ENCODE peak calls at places on chromosomes 2 and 18, in eight cellular contexts. One of them, this sample, is unnamed. For H3K36me3, the result is how much of the 10 kb centered on the place peaks cover.

GRCh38 chr18:44792456-44793080 is 111.9 kb downstream of the SETBP1 start:
- DNase-seq in cardiac muscle cell: peak
- DNase-seq in CD8-positive, alpha-beta T cell: no peak
- DNase-seq in effector memory CD4-positive, alpha-beta T cell: no peak
- DNase-seq in neuronal stem cell: no peak
- DNase-seq in IMR-90: peak
- DNase-seq in neural progenitor cell: no peak
- DNase-seq in PC-9: no peak
- DNase-seq in this sample: no peak

GRCh38 chr2:64018715-64019082 is 529 bp downstream of the VPS54 start:
- DNase-seq in neuronal stem cell: peak
- DNase-seq in CD8-positive, alpha-beta T cell: peak
- DNase-seq in neural progenitor cell: peak
- DNase-seq in cardiac muscle cell: no peak
- DNase-seq in effector memory CD4-positive, alpha-beta T cell: no peak
- DNase-seq in PC-9: no peak
- DNase-seq in IMR-90: no peak
- DNase-seq in this sample: no peak

GRCh38 chr2:240783819-240784621 is 36.0 kb downstream of the KIF1A start:
- DNase-seq in cardiac muscle cell: no peak
- DNase-seq in IMR-90: no peak
- DNase-seq in PC-9: no peak
- DNase-seq in neuronal stem cell: no peak
- DNase-seq in effector memory CD4-positive, alpha-beta T cell: no peak
- DNase-seq in neural progenitor cell: no peak
- DNase-seq in CD8-positive, alpha-beta T cell: no peak
- DNase-seq in this sample: no peak

GRCh38 chr2:16277117-16277516 is 336.8 kb downstream of the MYCN start:
- DNase-seq in CD8-positive, alpha-beta T cell: no peak
- DNase-seq in neuronal stem cell: no peak
- DNase-seq in IMR-90: no peak
- DNase-seq in PC-9: no peak
- DNase-seq in effector memory CD4-positive, alpha-beta T cell: no peak
- DNase-seq in neural progenitor cell: no peak
- DNase-seq in cardiac muscle cell: no peak
- DNase-seq in this sample: no peak

GRCh38 chr18:75223687-75224347 is 13.2 kb downstream of the TSHZ1 start:
- DNase-seq in CD8-positive, alpha-beta T cell: no peak
- DNase-seq in IMR-90: peak
- DNase-seq in neural progenitor cell: no peak
- DNase-seq in PC-9: no peak
- DNase-seq in effector memory CD4-positive, alpha-beta T cell: no peak
- DNase-seq in neuronal stem cell: no peak
- DNase-seq in cardiac muscle cell: no peak
- DNase-seq in this sample: no peak

GRCh38 chr2:222318026-222318711 is 19.4 kb upstream of the PAX3 start:
- DNase-seq in neuronal stem cell: no peak
- DNase-seq in effector memory CD4-positive, alpha-beta T cell: no peak
- DNase-seq in IMR-90: peak
- DNase-seq in cardiac muscle cell: peak
- DNase-seq in CD8-positive, alpha-beta T cell: no peak
- DNase-seq in PC-9: peak
- DNase-seq in neural progenitor cell: peak
- DNase-seq in this sample: no peak

GRCh38 chr2:40178971-40179370 is 272.9 kb downstream of the SLC8A1 start:
- DNase-seq in neural progenitor cell: no peak
- DNase-seq in IMR-90: peak
- DNase-seq in effector memory CD4-positive, alpha-beta T cell: no peak
- DNase-seq in neuronal stem cell: no peak
- DNase-seq in CD8-positive, alpha-beta T cell: no peak
- DNase-seq in cardiac muscle cell: no peak
- DNase-seq in PC-9: no peak
- DNase-seq in this sample: no peak

GRCh38 chr2:195535911-195536522 is 121.0 kb upstream of the SLC39A10 start:
- DNase-seq in PC-9: no peak
- DNase-seq in CD8-positive, alpha-beta T cell: peak
- DNase-seq in effector memory CD4-positive, alpha-beta T cell: peak
- DNase-seq in cardiac muscle cell: no peak
- DNase-seq in IMR-90: no peak
- DNase-seq in neural progenitor cell: no peak
- DNase-seq in neuronal stem cell: no peak
- DNase-seq in this sample: no peak

GRCh38 chr2:180222642-180223041 is 215.5 kb upstream of the CWC22 start:
- DNase-seq in neuronal stem cell: no peak
- DNase-seq in cardiac muscle cell: peak
- DNase-seq in IMR-90: peak
- DNase-seq in effector memory CD4-positive, alpha-beta T cell: no peak
- DNase-seq in CD8-positive, alpha-beta T cell: no peak
- DNase-seq in PC-9: no peak
- DNase-seq in neural progenitor cell: no peak
- DNase-seq in this sample: no peak

GRCh38 chr18:58176915-58177717 is 133.1 kb downstream of the NEDD4L start:
- DNase-seq in IMR-90: peak
- DNase-seq in neural progenitor cell: peak
- DNase-seq in neuronal stem cell: no peak
- DNase-seq in effector memory CD4-positive, alpha-beta T cell: no peak
- DNase-seq in PC-9: peak
- DNase-seq in cardiac muscle cell: peak
- DNase-seq in CD8-positive, alpha-beta T cell: no peak
- DNase-seq in this sample: no peak

GRCh38 chr2:30527411-30527810 is 80.4 kb downstream of the LCLAT1 start:
- DNase-seq in IMR-90: peak
- DNase-seq in cardiac muscle cell: no peak
- DNase-seq in neuronal stem cell: no peak
- DNase-seq in PC-9: no peak
- DNase-seq in neural progenitor cell: no peak
- DNase-seq in effector memory CD4-positive, alpha-beta T cell: no peak
- DNase-seq in CD8-positive, alpha-beta T cell: no peak
- DNase-seq in this sample: no peak

GRCh38 chr2:121102949-121103348 is 182.1 kb downstream of the TFCP2L1 start:
- DNase-seq in IMR-90: no peak
- DNase-seq in effector memory CD4-positive, alpha-beta T cell: no peak
- DNase-seq in neural progenitor cell: no peak
- DNase-seq in PC-9: no peak
- DNase-seq in cardiac muscle cell: no peak
- DNase-seq in neuronal stem cell: no peak
- DNase-seq in CD8-positive, alpha-beta T cell: no peak
- DNase-seq in this sample: no peak

GRCh38 chr2:224055101-224055500 is 16.0 kb upstream of the SERPINE2 start:
- DNase-seq in IMR-90: peak
- DNase-seq in neural progenitor cell: no peak
- DNase-seq in effector memory CD4-positive, alpha-beta T cell: no peak
- DNase-seq in PC-9: no peak
- DNase-seq in neuronal stem cell: no peak
- DNase-seq in CD8-positive, alpha-beta T cell: no peak
- DNase-seq in cardiac muscle cell: no peak
- DNase-seq in this sample: no peak

GRCh38 chr2:197911667-197912066 is 107.3 kb downstream of the PLCL1 start:
- DNase-seq in PC-9: no peak
- DNase-seq in neural progenitor cell: peak
- DNase-seq in CD8-positive, alpha-beta T cell: no peak
- DNase-seq in effector memory CD4-positive, alpha-beta T cell: no peak
- DNase-seq in IMR-90: no peak
- DNase-seq in neuronal stem cell: no peak
- DNase-seq in cardiac muscle cell: no peak
- DNase-seq in this sample: no peak

GRCh38 chr2:88724643-88725332 is 33.3 kb downstream of the RPIA start:
- DNase-seq in neural progenitor cell: no peak
- DNase-seq in effector memory CD4-positive, alpha-beta T cell: no peak
- DNase-seq in IMR-90: no peak
- DNase-seq in neuronal stem cell: no peak
- DNase-seq in cardiac muscle cell: no peak
- DNase-seq in PC-9: no peak
- DNase-seq in CD8-positive, alpha-beta T cell: no peak
- DNase-seq in this sample: no peak

GRCh38 chr2:64114063-64114911 is 29.9 kb downstream of the PELI1 start:
- DNase-seq in IMR-90: peak
- DNase-seq in neural progenitor cell: no peak
- DNase-seq in cardiac muscle cell: peak
- DNase-seq in PC-9: peak
- DNase-seq in effector memory CD4-positive, alpha-beta T cell: no peak
- DNase-seq in CD8-positive, alpha-beta T cell: no peak
- DNase-seq in neuronal stem cell: no peak
- DNase-seq in this sample: no peak

GRCh38 chr2:83006991-83007390 is 1452.1 kb downstream of the SUCLG1 start:
- DNase-seq in PC-9: no peak
- DNase-seq in effector memory CD4-positive, alpha-beta T cell: no peak
- DNase-seq in CD8-positive, alpha-beta T cell: no peak
- DNase-seq in neuronal stem cell: no peak
- DNase-seq in cardiac muscle cell: peak
- DNase-seq in IMR-90: no peak
- DNase-seq in neural progenitor cell: no peak
- DNase-seq in this sample: no peak

GRCh38 chr18:54880706-54881105 is 52.4 kb downstream of the RAB27B start:
- DNase-seq in cardiac muscle cell: peak
- DNase-seq in PC-9: peak
- DNase-seq in effector memory CD4-positive, alpha-beta T cell: no peak
- DNase-seq in neuronal stem cell: no peak
- DNase-seq in CD8-positive, alpha-beta T cell: no peak
- DNase-seq in neural progenitor cell: no peak
- DNase-seq in IMR-90: peak
- DNase-seq in this sample: no peak

GRCh38 chr18:53639696-53640095 is 584.8 kb downstream of the MBD2 start:
- DNase-seq in effector memory CD4-positive, alpha-beta T cell: no peak
- DNase-seq in neural progenitor cell: no peak
- DNase-seq in CD8-positive, alpha-beta T cell: no peak
- DNase-seq in neuronal stem cell: no peak
- DNase-seq in IMR-90: no peak
- DNase-seq in cardiac muscle cell: no peak
- DNase-seq in PC-9: no peak
- DNase-seq in this sample: no peak

GRCh38 chr2:3287896-3288295 is 89.7 kb downstream of the EIPR1 start:
- DNase-seq in CD8-positive, alpha-beta T cell: no peak
- DNase-seq in IMR-90: no peak
- DNase-seq in PC-9: no peak
- DNase-seq in cardiac muscle cell: no peak
- DNase-seq in effector memory CD4-positive, alpha-beta T cell: no peak
- DNase-seq in neural progenitor cell: no peak
- DNase-seq in neuronal stem cell: no peak
- DNase-seq in this sample: no peak

DNA sequence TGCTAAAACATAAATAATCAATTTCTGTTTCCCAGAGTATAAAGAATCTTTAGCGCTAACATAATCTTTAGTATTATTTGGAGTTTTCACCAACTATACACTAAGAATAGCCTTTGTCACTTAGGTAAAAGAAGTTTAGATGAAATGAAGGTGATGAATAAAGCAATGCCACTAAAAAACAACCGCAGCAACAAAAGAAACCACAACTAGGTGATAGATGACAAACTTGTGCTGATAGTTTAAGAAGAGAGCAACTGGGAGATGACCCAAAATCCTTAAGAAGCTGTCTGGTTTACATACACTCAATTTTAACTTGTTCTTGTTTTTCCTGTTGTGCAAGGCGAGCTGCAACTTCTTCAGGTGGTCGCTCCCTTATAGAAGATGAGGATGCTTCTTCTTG is 24.8 kb downstream of the IMMT start:
- DNase-seq in PC-9: no peak
- DNase-seq in neural progenitor cell: no peak
- DNase-seq in IMR-90: no peak
- DNase-seq in effector memory CD4-positive, alpha-beta T cell: no peak
- DNase-seq in cardiac muscle cell: no peak
- DNase-seq in CD8-positive, alpha-beta T cell: no peak
- DNase-seq in neuronal stem cell: no peak
- DNase-seq in this sample: no peak
- H3K36me3 ChIP-seq in PC-9: under half
- H3K36me3 ChIP-seq in neural progenitor cell: under half
- H3K36me3 ChIP-seq in IMR-90: under half
- H3K36me3 ChIP-seq in effector memory CD4-positive, alpha-beta T cell: half or more
- H3K36me3 ChIP-seq in cardiac muscle cell: under half
- H3K36me3 ChIP-seq in CD8-positive, alpha-beta T cell: under half
- H3K36me3 ChIP-seq in neuronal stem cell: half or more
- H3K36me3 ChIP-seq in this sample: under half

DNA sequence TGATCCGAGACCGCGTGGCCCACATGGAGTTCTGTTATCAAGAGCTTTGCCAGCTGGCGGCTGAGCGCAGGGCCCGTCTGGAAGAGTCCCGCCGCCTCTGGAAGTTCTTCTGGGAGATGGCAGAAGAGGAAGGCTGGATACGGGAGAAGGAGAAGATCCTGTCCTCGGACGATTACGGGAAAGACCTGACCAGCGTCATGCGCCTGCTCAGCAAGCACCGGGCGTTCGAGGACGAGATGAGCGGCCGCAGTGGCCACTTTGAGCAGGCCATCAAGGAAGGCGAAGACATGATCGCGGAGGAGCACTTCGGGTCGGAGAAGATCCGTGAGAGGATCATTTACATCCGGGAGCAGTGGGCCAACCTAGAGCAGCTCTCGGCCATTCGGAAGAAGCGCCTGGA is 94.5 kb upstream of the EML6 start:
- DNase-seq in neural progenitor cell: no peak
- DNase-seq in effector memory CD4-positive, alpha-beta T cell: no peak
- DNase-seq in IMR-90: no peak
- DNase-seq in CD8-positive, alpha-beta T cell: no peak
- DNase-seq in PC-9: no peak
- DNase-seq in cardiac muscle cell: no peak
- DNase-seq in neuronal stem cell: no peak
- DNase-seq in this sample: no peak
- H3K36me3 ChIP-seq in neural progenitor cell: under half
- H3K36me3 ChIP-seq in effector memory CD4-positive, alpha-beta T cell: half or more
- H3K36me3 ChIP-seq in IMR-90: half or more
- H3K36me3 ChIP-seq in CD8-positive, alpha-beta T cell: half or more
- H3K36me3 ChIP-seq in PC-9: half or more
- H3K36me3 ChIP-seq in cardiac muscle cell: half or more
- H3K36me3 ChIP-seq in neuronal stem cell: half or more
- H3K36me3 ChIP-seq in this sample: under half

GRCh38 chr18:3257627-3258120 is 4.3 kb upstream of the MYL12B start:
- DNase-seq in PC-9: no peak
- DNase-seq in effector memory CD4-positive, alpha-beta T cell: no peak
- DNase-seq in cardiac muscle cell: no peak
- DNase-seq in neural progenitor cell: no peak
- DNase-seq in IMR-90: no peak
- DNase-seq in neuronal stem cell: no peak
- DNase-seq in CD8-positive, alpha-beta T cell: no peak
- DNase-seq in this sample: no peak
- H3K36me3 ChIP-seq in PC-9: under half
- H3K36me3 ChIP-seq in effector memory CD4-positive, alpha-beta T cell: half or more
- H3K36me3 ChIP-seq in cardiac muscle cell: under half
- H3K36me3 ChIP-seq in neural progenitor cell: under half
- H3K36me3 ChIP-seq in IMR-90: under half
- H3K36me3 ChIP-seq in neuronal stem cell: half or more
- H3K36me3 ChIP-seq in CD8-positive, alpha-beta T cell: under half
- H3K36me3 ChIP-seq in this sample: under half

DNA sequence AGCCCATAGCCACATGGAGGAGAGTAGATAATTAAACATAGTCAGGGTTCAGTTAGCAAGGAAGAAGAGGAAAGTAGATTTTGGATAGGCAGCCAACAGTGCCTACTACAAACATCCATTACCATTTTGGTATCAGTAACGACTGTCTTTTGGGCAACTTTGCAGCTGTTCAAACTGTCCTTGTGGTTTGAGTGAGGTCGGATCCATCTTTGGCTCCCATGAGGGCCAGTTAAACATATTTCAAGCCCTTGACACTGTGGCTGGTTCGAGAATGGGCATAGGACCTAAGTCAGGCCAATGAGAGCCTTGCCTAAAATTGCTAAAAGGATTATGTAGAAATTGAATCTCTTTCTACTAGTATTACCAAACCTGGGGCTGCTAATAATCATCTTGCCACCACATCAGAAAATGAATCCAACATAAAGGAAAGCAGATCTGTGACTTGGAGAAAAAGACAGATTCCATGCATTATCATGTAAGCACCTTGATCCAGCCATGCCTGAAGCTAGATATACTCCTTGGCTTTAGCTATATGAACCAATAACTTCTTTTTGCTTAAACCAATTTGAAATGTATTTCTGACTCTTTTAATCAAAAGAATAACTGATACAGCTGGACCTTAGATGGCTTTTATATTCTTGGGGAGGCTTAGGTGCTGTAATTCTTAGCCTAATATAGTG is 75.0 kb upstream of the STAM2 start:
- DNase-seq in cardiac muscle cell: no peak
- DNase-seq in neural progenitor cell: no peak
- DNase-seq in IMR-90: no peak
- DNase-seq in PC-9: no peak
- DNase-seq in effector memory CD4-positive, alpha-beta T cell: no peak
- DNase-seq in CD8-positive, alpha-beta T cell: no peak
- DNase-seq in neuronal stem cell: no peak
- DNase-seq in this sample: no peak
- H3K36me3 ChIP-seq in cardiac muscle cell: under half
- H3K36me3 ChIP-seq in neural progenitor cell: under half
- H3K36me3 ChIP-seq in IMR-90: under half
- H3K36me3 ChIP-seq in PC-9: under half
- H3K36me3 ChIP-seq in effector memory CD4-positive, alpha-beta T cell: under half
- H3K36me3 ChIP-seq in CD8-positive, alpha-beta T cell: under half
- H3K36me3 ChIP-seq in neuronal stem cell: under half
- H3K36me3 ChIP-seq in this sample: under half